ENCODE peak calls at places on chromosomes 3 and 15, in five cellular contexts. One of them, this sample, is unnamed.

GRCh38 chr3:40996827-40997710 is 202.2 kb upstream of the CTNNB1 start:
- DNase-seq in mammary epithelial cell: no peak
- DNase-seq in CD8-positive, alpha-beta T cell: no peak
- DNase-seq in prostate gland: no peak
- DNase-seq in Peyer's patch: no peak
- DNase-seq in this sample: no peak

GRCh38 chr15:94293411-94294402 is 62.3 kb downstream of the MCTP2 start:
- DNase-seq in mammary epithelial cell: no peak
- DNase-seq in CD8-positive, alpha-beta T cell: no peak
- DNase-seq in prostate gland: no peak
- DNase-seq in Peyer's patch: no peak
- DNase-seq in this sample: no peak

GRCh38 chr3:60456180-60456579 is 795.1 kb downstream of the FHIT start:
- DNase-seq in mammary epithelial cell: no peak
- DNase-seq in CD8-positive, alpha-beta T cell: no peak
- DNase-seq in prostate gland: no peak
- DNase-seq in Peyer's patch: no peak
- DNase-seq in this sample: no peak

GRCh38 chr3:16993227-16993626 is 108.5 kb downstream of the PLCL2 start:
- DNase-seq in mammary epithelial cell: no peak
- DNase-seq in CD8-positive, alpha-beta T cell: no peak
- DNase-seq in prostate gland: no peak
- DNase-seq in Peyer's patch: no peak
- DNase-seq in this sample: no peak

GRCh38 chr15:40279437-40280141 is 3.3 kb downstream of the ANKRD63 start:
- DNase-seq in mammary epithelial cell: peak; percentile 51
- DNase-seq in CD8-positive, alpha-beta T cell: peak; percentile 86
- DNase-seq in prostate gland: peak; percentile 51
- DNase-seq in Peyer's patch: peak; percentile 86
- DNase-seq in this sample: peak; percentile 74

GRCh38 chr15:39595621-39596221 is 14.8 kb downstream of the THBS1 start:
- DNase-seq in mammary epithelial cell: peak; percentile 41
- DNase-seq in CD8-positive, alpha-beta T cell: no peak
- DNase-seq in prostate gland: no peak
- DNase-seq in Peyer's patch: no peak
- DNase-seq in this sample: no peak

GRCh38 chr3:105686324-105686897 is 182.4 kb downstream of the CBLB start:
- DNase-seq in mammary epithelial cell: no peak
- DNase-seq in CD8-positive, alpha-beta T cell: no peak
- DNase-seq in prostate gland: no peak
- DNase-seq in Peyer's patch: no peak
- DNase-seq in this sample: no peak

GRCh38 chr15:77358545-77359240 is 61.2 kb downstream of the PEAK1 start:
- DNase-seq in mammary epithelial cell: no peak
- DNase-seq in CD8-positive, alpha-beta T cell: no peak
- DNase-seq in prostate gland: no peak
- DNase-seq in Peyer's patch: no peak
- DNase-seq in this sample: no peak

GRCh38 chr3:30206051-30206450 is 400.4 kb upstream of the TGFBR2 start:
- DNase-seq in mammary epithelial cell: no peak
- DNase-seq in CD8-positive, alpha-beta T cell: no peak
- DNase-seq in prostate gland: no peak
- DNase-seq in Peyer's patch: no peak
- DNase-seq in this sample: no peak

GRCh38 chr3:20324664-20325478 is 138.9 kb upstream of the SGO1 start:
- DNase-seq in mammary epithelial cell: no peak
- DNase-seq in CD8-positive, alpha-beta T cell: no peak
- DNase-seq in prostate gland: no peak
- DNase-seq in Peyer's patch: no peak
- DNase-seq in this sample: no peak

GRCh38 chr15:80929225-80929624 is 60.4 kb downstream of the MESD start:
- DNase-seq in mammary epithelial cell: peak; percentile 30
- DNase-seq in CD8-positive, alpha-beta T cell: no peak
- DNase-seq in prostate gland: no peak
- DNase-seq in Peyer's patch: no peak
- DNase-seq in this sample: no peak

GRCh38 chr3:158802399-158803023 is 657 bp downstream of the MFSD1 start:
- DNase-seq in mammary epithelial cell: no peak
- DNase-seq in CD8-positive, alpha-beta T cell: no peak
- DNase-seq in prostate gland: peak; percentile 18
- DNase-seq in Peyer's patch: no peak
- DNase-seq in this sample: no peak

GRCh38 chr3:50587806-50588758 is 18.8 kb downstream of the HEMK1 start:
- DNase-seq in mammary epithelial cell: no peak
- DNase-seq in CD8-positive, alpha-beta T cell: no peak
- DNase-seq in prostate gland: no peak
- DNase-seq in Peyer's patch: no peak
- DNase-seq in this sample: no peak

GRCh38 chr3:116474356-116475200 is 29.3 kb upstream of the LSAMP start:
- DNase-seq in mammary epithelial cell: no peak
- DNase-seq in CD8-positive, alpha-beta T cell: no peak
- DNase-seq in prostate gland: no peak
- DNase-seq in Peyer's patch: no peak
- DNase-seq in this sample: no peak

GRCh38 chr15:48645558-48646330 is at the start of gene FBN1:
- DNase-seq in mammary epithelial cell: peak; percentile 61
- DNase-seq in CD8-positive, alpha-beta T cell: no peak
- DNase-seq in prostate gland: no peak
- DNase-seq in Peyer's patch: peak; percentile 54
- DNase-seq in this sample: peak; percentile 71

GRCh38 chr15:85646538-85647091 is 148.1 kb downstream of the KLHL25 start:
- DNase-seq in mammary epithelial cell: peak; percentile 37
- DNase-seq in CD8-positive, alpha-beta T cell: peak; percentile 54
- DNase-seq in prostate gland: no peak
- DNase-seq in Peyer's patch: no peak
- DNase-seq in this sample: no peak

GRCh38 chr15:72487070-72487797 is 13.1 kb downstream of the ARIH1 start:
- DNase-seq in mammary epithelial cell: no peak
- DNase-seq in CD8-positive, alpha-beta T cell: no peak
- DNase-seq in prostate gland: no peak
- DNase-seq in Peyer's patch: no peak
- DNase-seq in this sample: no peak

GRCh38 chr3:141076026-141076797 is 25.1 kb downstream of the SPSB4 start:
- DNase-seq in mammary epithelial cell: no peak
- DNase-seq in CD8-positive, alpha-beta T cell: no peak
- DNase-seq in prostate gland: no peak
- DNase-seq in Peyer's patch: no peak
- DNase-seq in this sample: no peak

GRCh38 chr15:61228025-61228901 is 839 bp downstream of the RORA start:
- DNase-seq in mammary epithelial cell: no peak
- DNase-seq in CD8-positive, alpha-beta T cell: no peak
- DNase-seq in prostate gland: no peak
- DNase-seq in Peyer's patch: no peak
- DNase-seq in this sample: peak; percentile 17

GRCh38 chr3:172787746-172788145 is 37.2 kb downstream of the ECT2 start:
- DNase-seq in mammary epithelial cell: no peak
- DNase-seq in CD8-positive, alpha-beta T cell: no peak
- DNase-seq in prostate gland: no peak
- DNase-seq in Peyer's patch: no peak
- DNase-seq in this sample: no peak

GRCh38 chr3:13537926-13538325 is 11.0 kb upstream of the FBLN2 start:
- DNase-seq in mammary epithelial cell: peak; percentile 73
- DNase-seq in CD8-positive, alpha-beta T cell: no peak
- DNase-seq in prostate gland: no peak
- DNase-seq in Peyer's patch: no peak
- DNase-seq in this sample: no peak

GRCh38 chr15:51269496-51269895 is 68.9 kb downstream of the CYP19A1 start:
- DNase-seq in mammary epithelial cell: no peak
- DNase-seq in CD8-positive, alpha-beta T cell: no peak
- DNase-seq in prostate gland: no peak
- DNase-seq in Peyer's patch: no peak
- DNase-seq in this sample: no peak

GRCh38 chr3:192817053-192817452 is 89.7 kb upstream of the FGF12 start:
- DNase-seq in mammary epithelial cell: peak; percentile 67
- DNase-seq in CD8-positive, alpha-beta T cell: no peak
- DNase-seq in prostate gland: no peak
- DNase-seq in Peyer's patch: no peak
- DNase-seq in this sample: no peak

GRCh38 chr3:65669163-65669875 is 369.4 kb downstream of the MAGI1 start:
- DNase-seq in mammary epithelial cell: peak; percentile 46
- DNase-seq in CD8-positive, alpha-beta T cell: no peak
- DNase-seq in prostate gland: no peak
- DNase-seq in Peyer's patch: no peak
- DNase-seq in this sample: no peak

GRCh38 chr3:72004749-72005292 is 219.9 kb upstream of the PROK2 start:
- DNase-seq in mammary epithelial cell: peak; percentile 56
- DNase-seq in CD8-positive, alpha-beta T cell: no peak
- DNase-seq in prostate gland: no peak
- DNase-seq in Peyer's patch: no peak
- DNase-seq in this sample: no peak

GRCh38 chr15:24856397-24857093 is 98.2 kb upstream of the SNRPN start:
- DNase-seq in mammary epithelial cell: no peak
- DNase-seq in CD8-positive, alpha-beta T cell: no peak
- DNase-seq in prostate gland: peak; percentile 6
- DNase-seq in Peyer's patch: no peak
- DNase-seq in this sample: peak; percentile 50

GRCh38 chr3:108862865-108863798 is 40.5 kb downstream of the TRAT1 start:
- DNase-seq in mammary epithelial cell: peak; percentile 76
- DNase-seq in CD8-positive, alpha-beta T cell: peak; percentile 54
- DNase-seq in prostate gland: no peak
- DNase-seq in Peyer's patch: no peak
- DNase-seq in this sample: no peak

GRCh38 chr15:48507416-48508065 is 138.0 kb downstream of the FBN1 start:
- DNase-seq in mammary epithelial cell: peak; percentile 37
- DNase-seq in CD8-positive, alpha-beta T cell: no peak
- DNase-seq in prostate gland: peak; percentile 20
- DNase-seq in Peyer's patch: no peak
- DNase-seq in this sample: no peak

GRCh38 chr3:195250473-195251251 is 20.3 kb downstream of the XXYLT1 start:
- DNase-seq in mammary epithelial cell: no peak
- DNase-seq in CD8-positive, alpha-beta T cell: peak; percentile 47
- DNase-seq in prostate gland: no peak
- DNase-seq in Peyer's patch: no peak
- DNase-seq in this sample: peak; percentile 42

GRCh38 chr3:141367038-141367730 is 1.1 kb upstream of the ZBTB38 start:
- DNase-seq in mammary epithelial cell: peak; percentile 100
- DNase-seq in CD8-positive, alpha-beta T cell: no peak
- DNase-seq in prostate gland: no peak
- DNase-seq in Peyer's patch: no peak
- DNase-seq in this sample: no peak

GRCh38 chr15:68843425-68844311 is 23.0 kb upstream of the ANP32A start:
- DNase-seq in mammary epithelial cell: no peak
- DNase-seq in CD8-positive, alpha-beta T cell: peak; percentile 60
- DNase-seq in prostate gland: no peak
- DNase-seq in Peyer's patch: peak; percentile 57
- DNase-seq in this sample: no peak

GRCh38 chr3:66997560-66998074 is 490 bp upstream of the KBTBD8 start:
- DNase-seq in mammary epithelial cell: no peak
- DNase-seq in CD8-positive, alpha-beta T cell: no peak
- DNase-seq in prostate gland: no peak
- DNase-seq in Peyer's patch: no peak
- DNase-seq in this sample: no peak

DNA sequence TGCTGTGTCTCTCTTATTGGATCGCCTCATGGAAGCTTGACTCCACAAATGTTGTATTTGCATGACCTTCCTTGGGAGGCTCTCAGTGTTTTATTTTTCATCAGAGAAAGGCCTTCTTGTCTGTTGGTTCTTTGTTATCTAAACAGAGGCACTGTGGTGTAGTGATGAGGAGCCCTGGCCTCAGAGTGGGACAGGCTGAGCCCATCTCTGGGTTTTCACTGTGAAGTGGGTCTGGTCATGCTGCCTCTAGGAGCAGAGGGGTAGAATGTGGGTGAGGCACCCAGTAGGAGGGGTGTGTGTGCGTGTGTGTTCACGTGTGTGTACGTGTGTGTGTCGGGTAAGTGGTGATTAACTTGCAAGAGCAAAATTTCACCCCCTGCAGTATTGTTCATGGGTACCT is 14.4 kb downstream of the KLF13 start:
- DNase-seq in mammary epithelial cell: no peak
- DNase-seq in CD8-positive, alpha-beta T cell: no peak
- DNase-seq in prostate gland: no peak
- DNase-seq in Peyer's patch: peak; percentile 42
- DNase-seq in this sample: no peak
- H3K27ac ChIP-seq in mammary epithelial cell: no peak overlapping the region
- H3K27ac ChIP-seq in CD8-positive, alpha-beta T cell: peak overlapping the region; percentile 54
- H3K27ac ChIP-seq in prostate gland: no peak overlapping the region
- H3K27ac ChIP-seq in Peyer's patch: peak overlapping the region; percentile 89
- H3K27ac ChIP-seq in this sample: peak overlapping the region; percentile 100

GRCh38 chr15:32656091-32656860 is 14.8 kb downstream of the SCG5 start:
- DNase-seq in mammary epithelial cell: peak; percentile 24
- DNase-seq in CD8-positive, alpha-beta T cell: no peak
- DNase-seq in prostate gland: no peak
- DNase-seq in Peyer's patch: no peak
- DNase-seq in this sample: no peak
- H3K4me1 ChIP-seq in mammary epithelial cell: peaks cover 59% of the 10 kb centered on the region
- H3K4me1 ChIP-seq in CD8-positive, alpha-beta T cell: no peaks in the 10 kb centered on the region
- H3K4me1 ChIP-seq in prostate gland: peaks cover 19% of the 10 kb centered on the region
- H3K4me1 ChIP-seq in Peyer's patch: no peaks in the 10 kb centered on the region
- H3K4me1 ChIP-seq in this sample: peaks cover 3% of the 10 kb centered on the region

GRCh38 chr3:56796996-56797395 is 4.8 kb downstream of the ARHGEF3 start:
- DNase-seq in mammary epithelial cell: no peak
- DNase-seq in CD8-positive, alpha-beta T cell: no peak
- DNase-seq in prostate gland: no peak
- DNase-seq in Peyer's patch: no peak
- DNase-seq in this sample: no peak
- H3K27ac ChIP-seq in mammary epithelial cell: no peak overlapping the region
- H3K27ac ChIP-seq in CD8-positive, alpha-beta T cell: peak overlapping the region; percentile 23
- H3K27ac ChIP-seq in prostate gland: no peak overlapping the region
- H3K27ac ChIP-seq in Peyer's patch: peak overlapping the region; percentile 20
- H3K27ac ChIP-seq in this sample: peak overlapping the region; percentile 84

GRCh38 chr3:100268986-100269385 is 8.2 kb downstream of the TBC1D23 start:
- DNase-seq in mammary epithelial cell: no peak
- DNase-seq in CD8-positive, alpha-beta T cell: no peak
- DNase-seq in prostate gland: no peak
- DNase-seq in Peyer's patch: no peak
- DNase-seq in this sample: no peak
- H3K4me1 ChIP-seq in mammary epithelial cell: peaks cover 41% of the 10 kb centered on the region
- H3K4me1 ChIP-seq in CD8-positive, alpha-beta T cell: no peaks in the 10 kb centered on the region
- H3K4me1 ChIP-seq in prostate gland: no peaks in the 10 kb centered on the region
- H3K4me1 ChIP-seq in Peyer's patch: no peaks in the 10 kb centered on the region
- H3K4me1 ChIP-seq in this sample: peaks cover 72% of the 10 kb centered on the region

GRCh38 chr3:47113669-47114365 is 50.1 kb downstream of the SETD2 start:
- DNase-seq in mammary epithelial cell: peak; percentile 79
- DNase-seq in CD8-positive, alpha-beta T cell: no peak
- DNase-seq in prostate gland: no peak
- DNase-seq in Peyer's patch: no peak
- DNase-seq in this sample: no peak
- H3K27ac ChIP-seq in mammary epithelial cell: peak overlapping the region; percentile 87
- H3K27ac ChIP-seq in CD8-positive, alpha-beta T cell: no peak overlapping the region
- H3K27ac ChIP-seq in prostate gland: no peak overlapping the region
- H3K27ac ChIP-seq in Peyer's patch: no peak overlapping the region
- H3K27ac ChIP-seq in this sample: no peak overlapping the region

GRCh38 chr3:123084192-123084591 is 17.4 kb downstream of the PDIA5 start:
- DNase-seq in mammary epithelial cell: no peak
- DNase-seq in CD8-positive, alpha-beta T cell: no peak
- DNase-seq in prostate gland: no peak
- DNase-seq in Peyer's patch: no peak
- DNase-seq in this sample: peak; percentile 54
- H3K4me1 ChIP-seq in mammary epithelial cell: peaks cover 16% of the 10 kb centered on the region
- H3K4me1 ChIP-seq in CD8-positive, alpha-beta T cell: peaks cover 17% of the 10 kb centered on the region
- H3K4me1 ChIP-seq in prostate gland: peaks cover 25% of the 10 kb centered on the region
- H3K4me1 ChIP-seq in Peyer's patch: no peaks in the 10 kb centered on the region
- H3K4me1 ChIP-seq in this sample: peaks cover 69% of the 10 kb centered on the region

This sample was measured in left ventricle myocardium inferior.